ENCODE peak calls at places on chromosomes 3 and 15, in eight cellular contexts. One of them, this sample, is unnamed.

GRCh38 chr3:139448104-139448503 is 28.2 kb downstream of the RBP2 start:
- DNase-seq in neural progenitor cell: no peak
- DNase-seq in psoas muscle: no peak
- DNase-seq in HFF-Myc: no peak
- DNase-seq in Peyer's patch: no peak
- DNase-seq in heart right ventricle: no peak
- DNase-seq in fibroblast of the aortic adventitia: no peak
- DNase-seq in esophagus squamous epithelium: no peak
- DNase-seq in this sample: no peak

GRCh38 chr3:115918900-115919299 is 295.6 kb downstream of the GAP43 start:
- DNase-seq in neural progenitor cell: no peak
- DNase-seq in psoas muscle: no peak
- DNase-seq in HFF-Myc: no peak
- DNase-seq in Peyer's patch: no peak
- DNase-seq in heart right ventricle: no peak
- DNase-seq in fibroblast of the aortic adventitia: no peak
- DNase-seq in esophagus squamous epithelium: no peak
- DNase-seq in this sample: peak; percentile 33

GRCh38 chr15:40082195-40082868 is 26.3 kb downstream of the BMF start:
- DNase-seq in neural progenitor cell: no peak
- DNase-seq in psoas muscle: no peak
- DNase-seq in HFF-Myc: no peak
- DNase-seq in Peyer's patch: peak; percentile 71
- DNase-seq in heart right ventricle: no peak
- DNase-seq in fibroblast of the aortic adventitia: no peak
- DNase-seq in esophagus squamous epithelium: no peak
- DNase-seq in this sample: no peak

GRCh38 chr3:13375464-13375863 is 44.7 kb downstream of the NUP210 start:
- DNase-seq in neural progenitor cell: no peak
- DNase-seq in psoas muscle: peak; percentile 6
- DNase-seq in HFF-Myc: no peak
- DNase-seq in Peyer's patch: no peak
- DNase-seq in heart right ventricle: no peak
- DNase-seq in fibroblast of the aortic adventitia: no peak
- DNase-seq in esophagus squamous epithelium: no peak
- DNase-seq in this sample: no peak

GRCh38 chr3:14514323-14514720 is 25.8 kb downstream of the GRIP2 start:
- DNase-seq in neural progenitor cell: no peak
- DNase-seq in psoas muscle: peak; percentile 42
- DNase-seq in HFF-Myc: no peak
- DNase-seq in Peyer's patch: no peak
- DNase-seq in heart right ventricle: no peak
- DNase-seq in fibroblast of the aortic adventitia: no peak
- DNase-seq in esophagus squamous epithelium: no peak
- DNase-seq in this sample: no peak

GRCh38 chr3:177833392-177833791 is 636.1 kb upstream of the TBL1XR1 start:
- DNase-seq in neural progenitor cell: no peak
- DNase-seq in psoas muscle: no peak
- DNase-seq in HFF-Myc: no peak
- DNase-seq in Peyer's patch: no peak
- DNase-seq in heart right ventricle: no peak
- DNase-seq in fibroblast of the aortic adventitia: no peak
- DNase-seq in esophagus squamous epithelium: no peak
- DNase-seq in this sample: no peak

GRCh38 chr3:104825116-104825515 is 541.6 kb upstream of the ALCAM start:
- DNase-seq in neural progenitor cell: peak; percentile 78
- DNase-seq in psoas muscle: no peak
- DNase-seq in HFF-Myc: no peak
- DNase-seq in Peyer's patch: no peak
- DNase-seq in heart right ventricle: no peak
- DNase-seq in fibroblast of the aortic adventitia: no peak
- DNase-seq in esophagus squamous epithelium: no peak
- DNase-seq in this sample: peak; percentile 13

GRCh38 chr3:19173945-19174344 is 25.6 kb downstream of the KCNH8 start:
- DNase-seq in neural progenitor cell: peak; percentile 32
- DNase-seq in psoas muscle: no peak
- DNase-seq in HFF-Myc: no peak
- DNase-seq in Peyer's patch: no peak
- DNase-seq in heart right ventricle: no peak
- DNase-seq in fibroblast of the aortic adventitia: no peak
- DNase-seq in esophagus squamous epithelium: no peak
- DNase-seq in this sample: no peak

GRCh38 chr3:129028866-129029265 is 27.8 kb downstream of the EFCC1 start:
- DNase-seq in neural progenitor cell: no peak
- DNase-seq in psoas muscle: no peak
- DNase-seq in HFF-Myc: no peak
- DNase-seq in Peyer's patch: no peak
- DNase-seq in heart right ventricle: no peak
- DNase-seq in fibroblast of the aortic adventitia: no peak
- DNase-seq in esophagus squamous epithelium: no peak
- DNase-seq in this sample: no peak

GRCh38 chr3:159761377-159761776 is 227.3 kb upstream of the IL12A start:
- DNase-seq in neural progenitor cell: no peak
- DNase-seq in psoas muscle: no peak
- DNase-seq in HFF-Myc: no peak
- DNase-seq in Peyer's patch: no peak
- DNase-seq in heart right ventricle: peak; percentile 34
- DNase-seq in fibroblast of the aortic adventitia: peak; percentile 60
- DNase-seq in esophagus squamous epithelium: no peak
- DNase-seq in this sample: no peak

GRCh38 chr3:177889158-177889557 is 647.1 kb upstream of the KCNMB2 start:
- DNase-seq in neural progenitor cell: no peak
- DNase-seq in psoas muscle: no peak
- DNase-seq in HFF-Myc: no peak
- DNase-seq in Peyer's patch: no peak
- DNase-seq in heart right ventricle: no peak
- DNase-seq in fibroblast of the aortic adventitia: no peak
- DNase-seq in esophagus squamous epithelium: no peak
- DNase-seq in this sample: no peak

GRCh38 chr3:11495948-11496557 is 147.7 kb downstream of the VGLL4 start:
- DNase-seq in neural progenitor cell: peak; percentile 79
- DNase-seq in psoas muscle: no peak
- DNase-seq in HFF-Myc: no peak
- DNase-seq in Peyer's patch: no peak
- DNase-seq in heart right ventricle: no peak
- DNase-seq in fibroblast of the aortic adventitia: peak; percentile 67
- DNase-seq in esophagus squamous epithelium: no peak
- DNase-seq in this sample: no peak

GRCh38 chr15:35738370-35738769 is 192.4 kb upstream of the DPH6 start:
- DNase-seq in neural progenitor cell: no peak
- DNase-seq in psoas muscle: no peak
- DNase-seq in HFF-Myc: no peak
- DNase-seq in Peyer's patch: no peak
- DNase-seq in heart right ventricle: no peak
- DNase-seq in fibroblast of the aortic adventitia: no peak
- DNase-seq in esophagus squamous epithelium: no peak
- DNase-seq in this sample: no peak

GRCh38 chr3:125050486-125051172 is 5.2 kb downstream of the HEG1 start:
- DNase-seq in neural progenitor cell: no peak
- DNase-seq in psoas muscle: no peak
- DNase-seq in HFF-Myc: no peak
- DNase-seq in Peyer's patch: no peak
- DNase-seq in heart right ventricle: no peak
- DNase-seq in fibroblast of the aortic adventitia: no peak
- DNase-seq in esophagus squamous epithelium: no peak
- DNase-seq in this sample: no peak
- TF ChIP-seq CTCF in neural progenitor cell: no peak
- TF ChIP-seq CTCF in psoas muscle: no peak
- TF ChIP-seq CTCF in HFF-Myc: no peak
- TF ChIP-seq CTCF in Peyer's patch: no peak
- TF ChIP-seq CTCF in heart right ventricle: no peak
- TF ChIP-seq CTCF in fibroblast of the aortic adventitia: no peak
- TF ChIP-seq CTCF in esophagus squamous epithelium: no peak
- TF ChIP-seq CTCF in this sample: no peak

DNA sequence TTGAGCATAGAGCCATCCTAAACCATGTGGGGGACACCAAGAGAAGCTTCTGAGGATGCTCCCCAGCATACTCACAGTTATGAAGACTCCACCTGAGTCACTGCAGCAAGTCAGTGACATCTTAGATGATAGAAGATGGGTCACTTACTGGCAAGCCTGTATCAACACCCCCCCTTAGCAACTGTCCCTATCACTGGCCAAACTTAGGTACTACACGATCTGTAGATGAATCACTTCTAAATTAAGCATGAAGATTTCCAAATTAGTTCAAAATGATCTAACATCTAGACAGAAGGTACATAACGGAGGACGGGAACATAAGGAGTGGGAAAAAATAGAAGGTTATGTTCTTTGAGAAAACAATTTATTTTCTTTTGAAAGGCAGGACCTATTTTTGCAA is 13.2 kb upstream of the LMCD1 start:
- DNase-seq in neural progenitor cell: no peak
- DNase-seq in psoas muscle: no peak
- DNase-seq in HFF-Myc: no peak
- DNase-seq in Peyer's patch: no peak
- DNase-seq in heart right ventricle: no peak
- DNase-seq in fibroblast of the aortic adventitia: no peak
- DNase-seq in esophagus squamous epithelium: no peak
- DNase-seq in this sample: no peak
- TF ChIP-seq CTCF in neural progenitor cell: no peak
- TF ChIP-seq CTCF in psoas muscle: no peak
- TF ChIP-seq CTCF in HFF-Myc: no peak
- TF ChIP-seq CTCF in Peyer's patch: no peak
- TF ChIP-seq CTCF in heart right ventricle: no peak
- TF ChIP-seq CTCF in fibroblast of the aortic adventitia: no peak
- TF ChIP-seq CTCF in esophagus squamous epithelium: no peak
- TF ChIP-seq CTCF in this sample: no peak

GRCh38 chr15:88622605-88622975 is 1.4 kb downstream of the AEN start:
- DNase-seq in neural progenitor cell: no peak
- DNase-seq in psoas muscle: no peak
- DNase-seq in HFF-Myc: no peak
- DNase-seq in Peyer's patch: no peak
- DNase-seq in heart right ventricle: no peak
- DNase-seq in fibroblast of the aortic adventitia: no peak
- DNase-seq in esophagus squamous epithelium: no peak
- DNase-seq in this sample: no peak

GRCh38 chr15:88621789-88622604 is 857 bp downstream of the AEN start:
- DNase-seq in neural progenitor cell: peak; percentile 26
- DNase-seq in psoas muscle: no peak
- DNase-seq in HFF-Myc: no peak
- DNase-seq in Peyer's patch: no peak
- DNase-seq in heart right ventricle: no peak
- DNase-seq in fibroblast of the aortic adventitia: peak; percentile 66
- DNase-seq in esophagus squamous epithelium: no peak
- DNase-seq in this sample: no peak

GRCh38 chr15:88619796-88620195 is 1.3 kb upstream of the AEN start:
- DNase-seq in neural progenitor cell: no peak
- DNase-seq in psoas muscle: no peak
- DNase-seq in HFF-Myc: no peak
- DNase-seq in Peyer's patch: no peak
- DNase-seq in heart right ventricle: no peak
- DNase-seq in fibroblast of the aortic adventitia: no peak
- DNase-seq in esophagus squamous epithelium: no peak
- DNase-seq in this sample: no peak

GRCh38 chr15:88623061-88623460 is 1.9 kb downstream of the AEN start:
- DNase-seq in neural progenitor cell: no peak
- DNase-seq in psoas muscle: no peak
- DNase-seq in HFF-Myc: peak; percentile 51
- DNase-seq in Peyer's patch: no peak
- DNase-seq in heart right ventricle: no peak
- DNase-seq in fibroblast of the aortic adventitia: peak; percentile 66
- DNase-seq in esophagus squamous epithelium: no peak
- DNase-seq in this sample: no peak

DNA sequence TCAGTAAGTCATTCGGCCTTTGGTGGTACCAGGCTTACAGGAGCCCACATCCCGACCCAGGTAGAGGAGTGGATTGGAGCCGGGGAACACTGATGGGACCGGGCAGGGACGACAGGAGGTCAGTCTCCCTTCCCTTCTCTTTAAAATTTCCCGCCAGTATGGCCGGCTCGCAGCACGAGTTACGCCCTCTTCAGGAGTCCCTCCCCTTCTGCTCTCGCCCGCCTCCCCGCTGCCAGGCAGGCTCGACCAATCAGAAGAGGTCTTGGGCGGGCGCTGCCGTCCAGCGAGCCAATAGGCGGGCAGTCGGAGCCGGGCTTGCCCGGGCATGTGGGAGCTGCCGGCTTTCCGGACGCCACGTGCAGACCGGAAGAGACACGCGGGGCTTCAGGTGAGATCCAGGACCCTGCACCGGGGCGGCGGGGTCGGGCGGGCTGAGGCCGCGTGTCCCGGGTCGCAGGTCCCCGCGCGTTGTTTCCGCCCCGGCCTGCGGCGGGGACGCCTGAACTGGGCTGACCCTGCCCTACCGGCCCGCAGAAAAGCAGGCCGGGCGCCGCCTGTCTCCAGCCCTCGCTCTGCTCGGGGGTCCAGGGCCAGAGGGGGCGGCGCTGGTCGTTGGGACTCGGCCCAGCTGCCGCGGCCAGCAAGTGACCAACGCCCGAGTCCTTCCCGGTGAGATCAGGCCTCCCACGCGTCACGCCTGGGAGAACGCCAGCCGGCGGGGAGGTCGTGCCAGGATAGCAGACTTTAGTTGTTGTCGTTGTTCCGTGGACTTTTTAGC is at the start of gene AEN:
- DNase-seq in neural progenitor cell: peak; percentile 97
- DNase-seq in psoas muscle: peak; percentile 98
- DNase-seq in HFF-Myc: peak; percentile 80
- DNase-seq in Peyer's patch: peak; percentile 97
- DNase-seq in heart right ventricle: peak; percentile 95
- DNase-seq in fibroblast of the aortic adventitia: peak; percentile 95
- DNase-seq in esophagus squamous epithelium: peak; percentile 80
- DNase-seq in this sample: peak; percentile 97
- TF ChIP-seq CTCF in neural progenitor cell: no peak
- TF ChIP-seq CTCF in psoas muscle: no peak
- TF ChIP-seq CTCF in HFF-Myc: no peak
- TF ChIP-seq CTCF in Peyer's patch: peak; percentile 17
- TF ChIP-seq CTCF in heart right ventricle: peak; percentile 46
- TF ChIP-seq CTCF in fibroblast of the aortic adventitia: no peak
- TF ChIP-seq CTCF in esophagus squamous epithelium: peak; percentile 23
- TF ChIP-seq CTCF in this sample: no peak

GRCh38 chr3:53766706-53767105 is 79.5 kb downstream of the CHDH start:
- DNase-seq in neural progenitor cell: peak; percentile 13
- DNase-seq in psoas muscle: no peak
- DNase-seq in HFF-Myc: no peak
- DNase-seq in Peyer's patch: no peak
- DNase-seq in heart right ventricle: no peak
- DNase-seq in fibroblast of the aortic adventitia: no peak
- DNase-seq in esophagus squamous epithelium: no peak
- DNase-seq in this sample: no peak
- TF ChIP-seq CTCF in neural progenitor cell: peak; percentile 19
- TF ChIP-seq CTCF in psoas muscle: no peak
- TF ChIP-seq CTCF in HFF-Myc: no peak
- TF ChIP-seq CTCF in Peyer's patch: no peak
- TF ChIP-seq CTCF in heart right ventricle: no peak
- TF ChIP-seq CTCF in fibroblast of the aortic adventitia: no peak
- TF ChIP-seq CTCF in esophagus squamous epithelium: no peak
- TF ChIP-seq CTCF in this sample: no peak

GRCh38 chr3:127857270-127857801 is 35.0 kb upstream of the MGLL start:
- DNase-seq in neural progenitor cell: no peak
- DNase-seq in psoas muscle: no peak
- DNase-seq in HFF-Myc: no peak
- DNase-seq in Peyer's patch: no peak
- DNase-seq in heart right ventricle: no peak
- DNase-seq in fibroblast of the aortic adventitia: peak; percentile 28
- DNase-seq in esophagus squamous epithelium: no peak
- DNase-seq in this sample: no peak
- TF ChIP-seq CTCF in neural progenitor cell: peak; percentile 13
- TF ChIP-seq CTCF in psoas muscle: no peak
- TF ChIP-seq CTCF in HFF-Myc: no peak
- TF ChIP-seq CTCF in Peyer's patch: no peak
- TF ChIP-seq CTCF in heart right ventricle: peak; percentile 11
- TF ChIP-seq CTCF in fibroblast of the aortic adventitia: peak; percentile 15
- TF ChIP-seq CTCF in esophagus squamous epithelium: no peak
- TF ChIP-seq CTCF in this sample: peak; percentile 4

This sample was measured in BE2C.